ENCODE peak calls at places on chromosomes 2 and 18, in six cellular contexts. One of them, this sample, is unnamed.

GRCh38 chr2:217150236-217150635 is 290.4 kb upstream of the TNP1 start:
- DNase-seq in MM.1S: no peak
- DNase-seq in Calu3: no peak
- DNase-seq in AG10803: peak; percentile 56
- DNase-seq in body of pancreas: no peak
- DNase-seq in cardiac fibroblast: peak; percentile 59
- DNase-seq in this sample: peak; percentile 88

GRCh38 chr18:22015156-22015555 is 154.2 kb upstream of the GATA6 start:
- DNase-seq in MM.1S: no peak
- DNase-seq in Calu3: no peak
- DNase-seq in AG10803: no peak
- DNase-seq in body of pancreas: no peak
- DNase-seq in cardiac fibroblast: no peak
- DNase-seq in this sample: peak; percentile 15

GRCh38 chr18:50694147-50694546 is 125.7 kb downstream of the MRO start:
- DNase-seq in MM.1S: no peak
- DNase-seq in Calu3: no peak
- DNase-seq in AG10803: no peak
- DNase-seq in body of pancreas: no peak
- DNase-seq in cardiac fibroblast: no peak
- DNase-seq in this sample: no peak

GRCh38 chr2:200068642-200069041 is 113.3 kb downstream of the MAIP1 start:
- DNase-seq in MM.1S: no peak
- DNase-seq in Calu3: no peak
- DNase-seq in AG10803: no peak
- DNase-seq in body of pancreas: no peak
- DNase-seq in cardiac fibroblast: no peak
- DNase-seq in this sample: no peak

GRCh38 chr2:111706481-111707001 is 177.5 kb downstream of the ANAPC1 start:
- DNase-seq in MM.1S: peak; percentile 81
- DNase-seq in Calu3: no peak
- DNase-seq in AG10803: no peak
- DNase-seq in body of pancreas: no peak
- DNase-seq in cardiac fibroblast: no peak
- DNase-seq in this sample: no peak

GRCh38 chr18:56637897-56638231 is 528 bp downstream of the TXNL1 start:
- DNase-seq in MM.1S: peak; percentile 14
- DNase-seq in Calu3: peak; percentile 36
- DNase-seq in AG10803: no peak
- DNase-seq in body of pancreas: no peak
- DNase-seq in cardiac fibroblast: no peak
- DNase-seq in this sample: no peak

GRCh38 chr2:215527738-215528137 is 91.9 kb upstream of the FN1 start:
- DNase-seq in MM.1S: no peak
- DNase-seq in Calu3: no peak
- DNase-seq in AG10803: peak; percentile 91
- DNase-seq in body of pancreas: no peak
- DNase-seq in cardiac fibroblast: peak; percentile 80
- DNase-seq in this sample: peak; percentile 87

GRCh38 chr2:28668106-28668814 is 83.4 kb upstream of the PPP1CB start:
- DNase-seq in MM.1S: no peak
- DNase-seq in Calu3: no peak
- DNase-seq in AG10803: no peak
- DNase-seq in body of pancreas: no peak
- DNase-seq in cardiac fibroblast: no peak
- DNase-seq in this sample: no peak

GRCh38 chr2:46175409-46175808 is 121.8 kb upstream of the EPAS1 start:
- DNase-seq in MM.1S: no peak
- DNase-seq in Calu3: no peak
- DNase-seq in AG10803: peak; percentile 64
- DNase-seq in body of pancreas: no peak
- DNase-seq in cardiac fibroblast: peak; percentile 52
- DNase-seq in this sample: peak; percentile 68

GRCh38 chr2:57696016-57696415 is 350.6 kb upstream of the VRK2 start:
- DNase-seq in MM.1S: no peak
- DNase-seq in Calu3: peak; percentile 46
- DNase-seq in AG10803: no peak
- DNase-seq in body of pancreas: no peak
- DNase-seq in cardiac fibroblast: no peak
- DNase-seq in this sample: peak; percentile 1

GRCh38 chr2:57698935-57699449 is 347.6 kb upstream of the VRK2 start:
- DNase-seq in MM.1S: peak; percentile 71
- DNase-seq in Calu3: no peak
- DNase-seq in AG10803: no peak
- DNase-seq in body of pancreas: no peak
- DNase-seq in cardiac fibroblast: no peak
- DNase-seq in this sample: no peak

GRCh38 chr2:57703407-57703806 is 343.2 kb upstream of the VRK2 start:
- DNase-seq in MM.1S: no peak
- DNase-seq in Calu3: no peak
- DNase-seq in AG10803: no peak
- DNase-seq in body of pancreas: no peak
- DNase-seq in cardiac fibroblast: no peak
- DNase-seq in this sample: no peak

DNA sequence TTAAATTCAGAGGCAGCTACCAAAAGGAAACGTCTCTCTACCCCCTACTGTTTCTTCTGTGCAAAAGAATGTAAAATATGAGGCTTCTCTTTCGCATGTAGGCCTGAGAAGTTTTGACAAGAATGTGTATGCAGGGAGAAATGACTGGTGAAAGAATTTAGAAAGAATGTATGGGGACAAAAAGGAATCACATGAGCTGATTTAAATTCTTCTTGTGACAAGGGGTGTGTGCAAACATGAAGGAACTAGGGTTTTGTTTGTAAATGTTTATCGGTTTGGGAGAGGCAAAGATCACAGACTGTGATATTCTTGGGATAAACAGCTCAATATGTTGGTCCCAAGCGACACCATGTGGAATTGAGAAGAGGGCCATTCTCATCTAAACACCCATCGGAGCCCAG is 345.2 kb upstream of the VRK2 start:
- DNase-seq in MM.1S: no peak
- DNase-seq in Calu3: no peak
- DNase-seq in AG10803: peak; percentile 63
- DNase-seq in body of pancreas: no peak
- DNase-seq in cardiac fibroblast: no peak
- DNase-seq in this sample: peak; percentile 0
- TF ChIP-seq CTCF in MM.1S: no peak
- TF ChIP-seq CTCF in Calu3: no peak
- TF ChIP-seq CTCF in AG10803: peak; percentile 1
- TF ChIP-seq CTCF in body of pancreas: no peak
- TF ChIP-seq CTCF in cardiac fibroblast: no peak
- TF ChIP-seq CTCF in this sample: no peak

GRCh38 chr2:98500561-98500960 is 55.9 kb downstream of the INPP4A start:
- DNase-seq in MM.1S: no peak
- DNase-seq in Calu3: no peak
- DNase-seq in AG10803: no peak
- DNase-seq in body of pancreas: no peak
- DNase-seq in cardiac fibroblast: no peak
- DNase-seq in this sample: no peak

GRCh38 chr2:98501223-98501622 is 56.6 kb downstream of the INPP4A start:
- DNase-seq in MM.1S: no peak
- DNase-seq in Calu3: no peak
- DNase-seq in AG10803: no peak
- DNase-seq in body of pancreas: no peak
- DNase-seq in cardiac fibroblast: no peak
- DNase-seq in this sample: no peak

GRCh38 chr2:98494699-98495098 is 50.0 kb downstream of the INPP4A start:
- DNase-seq in MM.1S: no peak
- DNase-seq in Calu3: no peak
- DNase-seq in AG10803: no peak
- DNase-seq in body of pancreas: no peak
- DNase-seq in cardiac fibroblast: no peak
- DNase-seq in this sample: no peak

GRCh38 chr2:98498703-98499445 is 54.2 kb downstream of the INPP4A start:
- DNase-seq in MM.1S: no peak
- DNase-seq in Calu3: no peak
- DNase-seq in AG10803: no peak
- DNase-seq in body of pancreas: no peak
- DNase-seq in cardiac fibroblast: peak; percentile 16
- DNase-seq in this sample: no peak

DNA sequence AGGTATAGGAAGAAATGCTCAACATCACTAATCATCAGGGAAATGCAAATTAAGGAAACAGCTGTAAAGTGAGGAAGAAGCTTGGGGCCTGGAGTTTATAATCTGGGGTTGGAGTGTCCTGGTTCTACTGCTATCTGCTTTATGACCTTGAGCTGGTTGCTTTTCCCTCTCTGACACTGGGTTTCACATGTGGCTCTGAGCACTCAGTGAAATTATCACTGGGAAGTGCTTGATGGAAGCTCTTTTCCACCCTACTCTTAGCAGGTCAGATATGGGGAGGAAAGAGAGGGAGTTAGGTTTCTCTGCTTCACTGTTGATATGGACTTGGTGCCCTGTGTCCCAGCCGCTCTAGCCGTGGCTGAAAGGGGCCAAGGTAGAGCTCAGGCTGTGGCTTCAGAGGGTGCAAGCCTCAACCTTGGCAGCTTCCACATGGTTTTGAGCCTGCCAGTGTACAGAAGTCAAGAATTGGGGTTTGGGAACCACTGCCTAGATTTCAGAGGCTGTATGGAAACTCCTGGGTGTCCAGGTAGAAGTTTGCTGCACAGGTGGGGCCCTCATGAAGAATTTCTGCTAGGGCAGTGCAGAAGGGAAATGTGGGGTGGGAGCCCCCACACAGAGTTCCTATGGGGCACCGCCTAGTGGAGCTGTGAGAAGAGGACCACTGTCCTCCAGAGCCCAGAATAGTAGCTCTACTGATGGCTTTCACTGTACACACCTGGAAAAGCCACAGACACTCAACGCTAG is 52.3 kb downstream of the INPP4A start:
- DNase-seq in MM.1S: no peak
- DNase-seq in Calu3: no peak
- DNase-seq in AG10803: no peak
- DNase-seq in body of pancreas: no peak
- DNase-seq in cardiac fibroblast: no peak
- DNase-seq in this sample: no peak
- TF ChIP-seq CTCF in MM.1S: no peak
- TF ChIP-seq CTCF in Calu3: no peak
- TF ChIP-seq CTCF in AG10803: no peak
- TF ChIP-seq CTCF in body of pancreas: no peak
- TF ChIP-seq CTCF in cardiac fibroblast: no peak
- TF ChIP-seq CTCF in this sample: no peak

GRCh38 chr2:167264380-167264779 is 376.1 kb downstream of the XIRP2 start:
- DNase-seq in MM.1S: peak; percentile 15
- DNase-seq in Calu3: peak; percentile 43
- DNase-seq in AG10803: no peak
- DNase-seq in body of pancreas: no peak
- DNase-seq in cardiac fibroblast: peak; percentile 11
- DNase-seq in this sample: no peak
- TF ChIP-seq CTCF in MM.1S: peak; percentile 43
- TF ChIP-seq CTCF in Calu3: peak; percentile 27
- TF ChIP-seq CTCF in AG10803: peak; percentile 19
- TF ChIP-seq CTCF in body of pancreas: no peak
- TF ChIP-seq CTCF in cardiac fibroblast: peak; percentile 20
- TF ChIP-seq CTCF in this sample: peak; percentile 28

GRCh38 chr18:77207540-77207939 is 42.1 kb upstream of the GALR1 start:
- DNase-seq in MM.1S: peak; percentile 65
- DNase-seq in Calu3: peak; percentile 87
- DNase-seq in AG10803: peak; percentile 93
- DNase-seq in body of pancreas: peak; percentile 75
- DNase-seq in cardiac fibroblast: peak; percentile 88
- DNase-seq in this sample: peak; percentile 65
- TF ChIP-seq CTCF in MM.1S: peak; percentile 60
- TF ChIP-seq CTCF in Calu3: peak; percentile 98
- TF ChIP-seq CTCF in AG10803: peak; percentile 91
- TF ChIP-seq CTCF in body of pancreas: peak; percentile 26
- TF ChIP-seq CTCF in cardiac fibroblast: peak; percentile 77
- TF ChIP-seq CTCF in this sample: peak; percentile 62